ENCODE peak calls at places on chromosome 2, in four cellular contexts. P, K, D and Y are unnamed samples.

GRCh38 chr2:109419960-109420370 is 193.8 kb downstream of the SEPTIN10 start:
- DNase-seq in K (no peak), D (no peak), P (no peak), Y (peak; percentile 83)

GRCh38 chr2:127935337-127935736 is 49.6 kb upstream of the AMMECR1L start:
- DNase-seq in K (no peak), D (no peak), P (no peak), Y (no peak)

GRCh38 chr2:61529944-61530343 is 8.2 kb downstream of the XPO1 start:
- DNase-seq in K (no peak), D (no peak), P (no peak), Y (no peak)

GRCh38 chr2:207635468-207636200 is 10.4 kb upstream of the METTL21A start:
- DNase-seq in P (peak; percentile 41), D (peak; percentile 25), K (no peak), Y (peak; percentile 62)

GRCh38 chr2:65033178-65033577 is 23.0 kb upstream of the CEP68 start:
- DNase-seq in P (peak; percentile 47), D (no peak), K (no peak), Y (no peak)

GRCh38 chr2:147600223-147600622 is 244.6 kb upstream of the ACVR2A start:
- DNase-seq in P (no peak), K (no peak), D (no peak), Y (no peak)

GRCh38 chr2:180523629-180524340 is 456.6 kb upstream of the UBE2E3 start:
- DNase-seq in P (no peak), K (no peak), D (no peak), Y (peak; percentile 95)

GRCh38 chr2:175557810-175558377 is 376.4 kb upstream of the ATP5MC3 start:
- DNase-seq in K (no peak), P (peak; percentile 19), D (no peak), Y (no peak)

GRCh38 chr2:174392706-174393105 is 2.8 kb upstream of the SCRN3 start:
- DNase-seq in K (no peak), D (no peak), P (no peak), Y (no peak)

GRCh38 chr2:85431787-85432186 is 13.3 kb downstream of the SH2D6 start:
- DNase-seq in D (no peak), P (no peak), K (no peak), Y (no peak)

GRCh38 chr2:26941486-26941885 is 29.0 kb upstream of the MAPRE3 start:
- DNase-seq in D (no peak), K (no peak), P (no peak), Y (no peak)

GRCh38 chr2:236498369-236498768 is 71.3 kb upstream of the ACKR3 start:
- DNase-seq in K (no peak), D (no peak), P (no peak), Y (peak; percentile 9)

GRCh38 chr2:211869134-211869533 is 669.5 kb downstream of the ERBB4 start:
- DNase-seq in D (no peak), K (no peak), P (no peak), Y (no peak)

GRCh38 chr2:202632682-202633081 is 2.1 kb upstream of the FAM117B start:
- DNase-seq in K (no peak), D (no peak), P (no peak), Y (peak; percentile 58)

GRCh38 chr2:64406407-64406774 is 47.6 kb upstream of the LGALSL start:
- DNase-seq in P (no peak), K (no peak), D (no peak), Y (no peak)

GRCh38 chr2:46643951-46644350 is 164.6 kb downstream of the TMEM247 start:
- DNase-seq in D (no peak), P (no peak), K (no peak), Y (peak; percentile 64)

GRCh38 chr2:229282758-229283546 is 11.9 kb upstream of the PID1 start:
- DNase-seq in P (no peak), K (no peak), D (no peak), Y (peak; percentile 74)

GRCh38 chr2:111243295-111243694 is 122.6 kb downstream of the BCL2L11 start:
- DNase-seq in P (no peak), K (no peak), D (no peak), Y (no peak)

GRCh38 chr2:105858868-105859693 is 114.4 kb downstream of the NCK2 start:
- DNase-seq in P (no peak), D (no peak), K (peak; percentile 31), Y (no peak)

GRCh38 chr2:25312958-25313710 is 28.6 kb downstream of the DNMT3A start:
- DNase-seq in K (no peak), P (no peak), D (no peak), Y (no peak)

GRCh38 chr2:7986431-7986830 is 695.4 kb upstream of the ID2 start:
- DNase-seq in D (no peak), P (no peak), K (no peak), Y (no peak)

GRCh38 chr2:149041482-149041881 is 3.0 kb downstream of the LYPD6B start:
- DNase-seq in K (no peak), P (no peak), D (no peak), Y (no peak)

GRCh38 chr2:232321817-232322559 is 56.6 kb upstream of the ALPP start:
- DNase-seq in P (no peak), K (no peak), D (no peak), Y (no peak)

GRCh38 chr2:31238906-31239841 is 5.2 kb downstream of the EHD3 start:
- DNase-seq in D (peak; percentile 13), K (no peak), P (peak; percentile 14), Y (no peak)

GRCh38 chr2:103139628-103140268 is 377.9 kb downstream of the TMEM182 start:
- DNase-seq in K (no peak), P (peak; percentile 84), D (no peak), Y (no peak)

GRCh38 chr2:102022884-102023539 is 31.3 kb downstream of the IL1R2 start:
- DNase-seq in K (no peak), P (no peak), D (no peak), Y (no peak)

GRCh38 chr2:45418532-45418931 is 192.5 kb downstream of the SRBD1 start:
- DNase-seq in D (no peak), P (no peak), K (no peak), Y (no peak)

DNA sequence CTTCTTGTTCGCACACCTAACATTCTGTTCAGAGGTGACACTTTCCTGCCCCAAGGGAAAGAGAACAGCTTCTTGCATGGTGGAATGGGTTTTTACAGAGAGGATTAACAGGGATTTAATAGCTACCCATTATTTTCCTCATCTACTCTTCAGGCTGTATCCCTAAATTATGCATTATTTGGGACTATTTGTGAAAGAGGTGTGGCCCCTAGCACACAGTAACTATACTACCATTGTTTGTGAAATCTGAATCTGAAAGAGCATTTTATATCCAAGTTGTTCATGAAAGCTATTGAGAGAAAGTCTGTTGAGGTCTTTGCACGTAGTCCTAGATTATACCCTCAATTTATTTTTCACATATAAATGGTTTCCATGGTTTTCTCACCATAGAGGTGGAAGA is 78.1 kb downstream of the SPTBN1 start:
- DNase-seq in P (no peak), D (no peak), K (no peak), Y (no peak)
- H3K56ac ChIP-seq in P (no peak overlapping the region), D (no peak overlapping the region), K (no peak overlapping the region), Y (no peak overlapping the region)

GRCh38 chr2:237510502-237511217 is 23.6 kb downstream of the MLPH start:
- DNase-seq in K (no peak), P (no peak), D (no peak), Y (no peak)

GRCh38 chr2:237508361-237508760 is 21.3 kb downstream of the MLPH start:
- DNase-seq in K (no peak), D (no peak), P (no peak), Y (no peak)

GRCh38 chr2:237509151-237509550 is 22.1 kb downstream of the MLPH start:
- DNase-seq in D (no peak), K (no peak), P (no peak), Y (no peak)

GRCh38 chr2:237511421-237511820 is 24.4 kb downstream of the MLPH start:
- DNase-seq in K (no peak), P (no peak), D (no peak), Y (peak; percentile 78)

DNA sequence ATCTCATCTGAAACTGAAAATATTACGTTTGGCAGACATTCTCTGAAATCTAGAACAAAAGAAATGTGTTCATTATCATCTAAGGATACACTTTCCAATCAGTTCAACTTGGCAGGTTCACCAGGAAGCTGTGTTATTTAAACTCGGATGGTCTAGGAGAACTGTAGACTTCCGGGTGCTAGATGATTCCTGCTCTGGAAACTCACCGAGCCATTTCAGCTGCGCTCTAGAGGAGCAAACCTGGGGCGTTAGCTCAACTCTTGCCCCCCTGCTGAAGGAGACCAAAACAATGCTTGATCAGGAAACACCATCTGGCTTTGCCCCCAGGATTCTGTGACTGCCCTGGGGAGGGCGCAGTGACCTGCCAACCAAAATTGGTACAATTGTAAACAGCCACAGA is 22.9 kb downstream of the MLPH start:
- DNase-seq in D (no peak), P (no peak), K (no peak), Y (no peak)
- H3K4me1 ChIP-seq in D (no peaks in the 10 kb centered on the region), P (no peaks in the 10 kb centered on the region), K (no peaks in the 10 kb centered on the region), Y (peaks cover 18% of the 10 kb centered on the region)

DNA sequence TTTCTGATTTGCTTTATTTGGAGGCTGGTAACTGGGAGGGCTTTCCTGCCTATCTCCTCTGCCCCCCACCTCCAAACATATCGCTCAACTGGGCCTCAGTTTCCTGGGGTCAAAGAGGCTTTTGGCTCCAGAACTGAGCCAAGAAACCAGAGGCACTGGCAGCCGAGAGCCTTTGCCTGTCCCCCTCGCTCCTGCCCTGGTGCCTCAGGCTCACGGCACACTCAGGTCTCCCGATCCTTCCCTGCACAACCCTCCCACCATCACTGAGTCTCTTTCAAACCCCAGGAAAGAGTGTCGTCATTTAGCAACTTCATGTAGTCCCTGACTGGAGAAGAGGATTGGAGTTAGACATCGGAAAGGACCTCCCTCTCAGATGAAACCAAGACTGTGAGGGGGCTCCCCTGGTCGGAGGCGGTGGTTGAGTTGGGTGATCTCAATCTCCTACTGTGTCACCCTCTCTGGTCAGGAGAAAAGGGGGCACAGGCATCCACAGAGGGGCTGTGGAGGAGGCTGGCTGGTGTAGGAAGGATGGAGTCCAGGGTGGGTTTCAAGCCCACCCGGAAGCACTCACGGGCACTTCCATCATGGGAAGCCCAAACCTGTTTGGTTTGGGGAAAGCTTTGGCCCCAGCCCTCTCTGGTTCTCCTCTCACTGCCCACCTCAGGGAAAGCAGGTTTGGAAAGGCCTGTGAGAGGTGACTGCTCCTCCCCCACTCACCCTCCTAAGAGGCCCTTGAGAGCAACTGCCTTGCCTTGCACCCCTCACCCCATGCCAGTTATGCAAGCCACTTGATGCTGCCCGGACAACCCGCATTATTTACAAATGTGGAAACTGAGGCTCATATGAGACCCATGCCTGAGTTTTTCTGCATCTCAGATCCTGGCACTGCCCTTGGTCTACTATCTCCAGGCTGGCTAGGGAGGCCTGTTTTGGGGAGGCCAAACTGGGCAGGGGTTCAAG is 62.3 kb downstream of the TNS1 start:
- DNase-seq in K (no peak), P (no peak), D (no peak), Y (no peak)
- H3K56ac ChIP-seq in K (no peak overlapping the region), P (no peak overlapping the region), D (no peak overlapping the region), Y (no peak overlapping the region)

GRCh38 chr2:12453731-12454130 is 263.0 kb upstream of the TRIB2 start:
- DNase-seq in K (no peak), D (no peak), P (no peak), Y (no peak)
- H3K4me1 ChIP-seq in K (peaks cover 3% of the 10 kb centered on the region), D (no peaks in the 10 kb centered on the region), P (peaks cover 2% of the 10 kb centered on the region), Y (peaks cover 27% of the 10 kb centered on the region)